ENCODE peak calls at places on chromosomes 5 and 9, in five cellular contexts. One of them, this sample, is unnamed.

GRCh38 chr9:5614985-5615384 is 13.9 kb upstream of the RIC1 start:
- DNase-seq in iris pigment epithelial cell: no peak
- DNase-seq in NCI-H1436 treated with DMSO at 0.1 percent for 48 hours: no peak
- DNase-seq in NCI-H2081: no peak
- DNase-seq in foreskin fibroblast: no peak
- DNase-seq in this sample: no peak

GRCh38 chr5:72106922-72107873 is at the start of gene MAP1B:
- DNase-seq in foreskin fibroblast: peak
- DNase-seq in iris pigment epithelial cell: peak
- DNase-seq in NCI-H2081: peak
- DNase-seq in NCI-H1436 treated with DMSO at 0.1 percent for 48 hours: peak
- DNase-seq in this sample: peak

GRCh38 chr5:16489322-16489791 is 23.8 kb upstream of the ZNF622 start:
- DNase-seq in iris pigment epithelial cell: peak
- DNase-seq in foreskin fibroblast: peak
- DNase-seq in NCI-H1436 treated with DMSO at 0.1 percent for 48 hours: peak
- DNase-seq in NCI-H2081: peak
- DNase-seq in this sample: peak

GRCh38 chr5:11384441-11385250 is 519.6 kb downstream of the CTNND2 start:
- DNase-seq in iris pigment epithelial cell: no peak
- DNase-seq in NCI-H1436 treated with DMSO at 0.1 percent for 48 hours: no peak
- DNase-seq in foreskin fibroblast: no peak
- DNase-seq in NCI-H2081: peak
- DNase-seq in this sample: no peak

GRCh38 chr5:173715607-173716006 is 99.2 kb upstream of the BOD1 start:
- DNase-seq in iris pigment epithelial cell: no peak
- DNase-seq in foreskin fibroblast: no peak
- DNase-seq in NCI-H1436 treated with DMSO at 0.1 percent for 48 hours: no peak
- DNase-seq in NCI-H2081: no peak
- DNase-seq in this sample: no peak

GRCh38 chr9:23825143-23825531 is 903 bp downstream of the ELAVL2 start:
- DNase-seq in NCI-H2081: no peak
- DNase-seq in NCI-H1436 treated with DMSO at 0.1 percent for 48 hours: no peak
- DNase-seq in iris pigment epithelial cell: no peak
- DNase-seq in foreskin fibroblast: no peak
- DNase-seq in this sample: no peak

GRCh38 chr5:16913840-16914435 is 22.1 kb downstream of the MYO10 start:
- DNase-seq in foreskin fibroblast: no peak
- DNase-seq in NCI-H1436 treated with DMSO at 0.1 percent for 48 hours: no peak
- DNase-seq in iris pigment epithelial cell: no peak
- DNase-seq in NCI-H2081: no peak
- DNase-seq in this sample: no peak

GRCh38 chr9:2771101-2771500 is 53.8 kb downstream of the KCNV2 start:
- DNase-seq in iris pigment epithelial cell: no peak
- DNase-seq in NCI-H2081: no peak
- DNase-seq in NCI-H1436 treated with DMSO at 0.1 percent for 48 hours: no peak
- DNase-seq in foreskin fibroblast: no peak
- DNase-seq in this sample: no peak

GRCh38 chr5:169599451-169599850 is 15.9 kb downstream of the SPDL1 start:
- DNase-seq in foreskin fibroblast: no peak
- DNase-seq in NCI-H2081: no peak
- DNase-seq in NCI-H1436 treated with DMSO at 0.1 percent for 48 hours: no peak
- DNase-seq in iris pigment epithelial cell: peak
- DNase-seq in this sample: no peak